ENCODE peak calls at places on chromosomes 11 and 22, in eight cellular contexts. K is Panc1; O is bronchial epithelial cell; R is BE2C; D is ascending aorta; H is breast epithelium; F is CD8-positive, alpha-beta T cell; J is IMR-90. I is an unnamed sample.

GRCh38 chr11:119525855-119526196 is 102.9 kb upstream of the THY1 start:
- DNase-seq in K (no peak), O (no peak), R (no peak), D (no peak), H (no peak), F (no peak), J (no peak), I (no peak)

GRCh38 chr11:72700026-72700610 is 25.9 kb upstream of the PDE2A start:
- DNase-seq in K (no peak), O (peak), R (no peak), D (no peak), H (no peak), F (no peak), J (peak), I (no peak)

GRCh38 chr11:65060913-65061408 is 2.6 kb upstream of the NAALADL1 start:
- DNase-seq in K (no peak), O (peak), R (no peak), D (no peak), H (no peak), F (no peak), J (no peak), I (no peak)

GRCh38 chr11:45022294-45023064 is 71.8 kb upstream of the TP53I11 start:
- DNase-seq in K (no peak), O (peak), R (no peak), D (peak), H (no peak), F (no peak), J (peak), I (no peak)

GRCh38 chr11:8989411-8989810 is 14.4 kb downstream of the NRIP3 start:
- DNase-seq in K (no peak), O (peak), R (no peak), D (no peak), H (no peak), F (no peak), J (peak), I (no peak)

GRCh38 chr11:65298131-65298535 is 16.5 kb upstream of the CDC42EP2 start:
- DNase-seq in K (no peak), O (no peak), R (no peak), D (peak), H (no peak), F (no peak), J (peak), I (no peak)

GRCh38 chr22:30611197-30611596 is 4.2 kb downstream of the TCN2 start:
- DNase-seq in K (no peak), O (peak), R (no peak), D (no peak), H (no peak), F (no peak), J (peak), I (no peak)

GRCh38 chr11:126277322-126277721 is 5.6 kb upstream of the TIRAP start:
- DNase-seq in K (no peak), O (no peak), R (no peak), D (no peak), H (no peak), F (no peak), J (no peak), I (no peak)

GRCh38 chr11:62266558-62266957 is 3.4 kb upstream of the SCGB2A2 start:
- DNase-seq in K (peak), O (peak), R (no peak), D (no peak), H (no peak), F (no peak), J (peak), I (no peak)

GRCh38 chr11:130600616-130601015 is 152.2 kb downstream of the ADAMTS15 start:
- DNase-seq in K (no peak), O (no peak), R (no peak), D (no peak), H (no peak), F (no peak), J (no peak), I (no peak)

DNA sequence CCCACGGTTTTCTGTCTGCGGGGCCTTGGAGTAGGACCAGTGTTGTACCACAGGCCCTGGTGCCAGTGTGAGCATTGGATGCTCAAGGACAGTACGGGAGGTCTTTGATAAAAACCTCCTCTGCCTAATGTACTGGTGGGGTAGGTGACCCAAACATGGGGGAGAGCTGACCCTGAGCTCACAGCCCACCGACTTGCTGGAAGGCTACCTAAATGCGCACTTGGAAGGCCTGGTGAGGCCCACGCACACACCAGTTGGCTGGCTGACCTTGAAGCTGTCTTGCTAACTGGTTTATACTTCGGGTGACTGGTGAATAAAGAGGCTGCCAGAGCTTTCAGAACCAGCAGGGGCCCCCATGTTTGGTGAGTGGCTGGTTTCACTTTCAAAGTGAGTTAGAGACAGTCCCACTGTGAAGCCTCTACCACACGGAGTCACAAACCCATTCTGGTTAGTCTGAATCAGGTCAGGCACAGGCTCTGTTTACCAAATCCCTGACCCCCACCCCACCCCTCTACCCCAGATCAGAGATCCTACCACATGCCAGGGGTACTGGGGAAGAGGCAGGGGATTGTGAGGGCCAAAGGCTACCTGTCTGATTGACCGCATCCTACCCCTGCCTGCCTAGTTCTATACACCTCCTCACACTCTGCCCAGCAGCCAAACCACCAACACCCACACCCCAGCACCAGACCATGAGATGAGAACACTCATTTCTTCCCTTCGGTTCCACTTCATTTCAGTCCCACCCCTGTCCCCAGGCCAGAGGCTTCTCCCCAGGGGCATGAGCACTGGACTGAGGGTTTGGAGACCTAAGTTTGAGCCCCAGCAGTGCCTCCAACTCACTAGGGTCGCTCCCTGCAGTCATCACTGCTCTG is 12.7 kb upstream of the IL2RB start:
- DNase-seq in K (no peak), O (no peak), R (no peak), D (no peak), H (no peak), F (peak), J (no peak), I (no peak)
- TF ChIP-seq CTCF in K (no peak), O (no peak), R (no peak), D (no peak), H (no peak), F (no peak), J (no peak), I (no peak)

GRCh38 chr11:31160504-31161422 is 208.8 kb downstream of the DCDC1 start:
- DNase-seq in K (no peak), O (peak), R (no peak), D (no peak), H (no peak), F (no peak), J (no peak), I (no peak)
- TF ChIP-seq CTCF in K (peak), O (peak), R (peak), D (no peak), H (peak), F (no peak), J (no peak), I (no peak)

GRCh38 chr11:11876458-11876857 is 34.7 kb downstream of the USP47 start:
- DNase-seq in K (no peak), O (peak), R (peak), D (no peak), H (no peak), F (no peak), J (no peak), I (no peak)
- TF ChIP-seq CTCF in K (peak), O (peak), R (peak), D (no peak), H (no peak), F (no peak), J (no peak), I (no peak)

DNA sequence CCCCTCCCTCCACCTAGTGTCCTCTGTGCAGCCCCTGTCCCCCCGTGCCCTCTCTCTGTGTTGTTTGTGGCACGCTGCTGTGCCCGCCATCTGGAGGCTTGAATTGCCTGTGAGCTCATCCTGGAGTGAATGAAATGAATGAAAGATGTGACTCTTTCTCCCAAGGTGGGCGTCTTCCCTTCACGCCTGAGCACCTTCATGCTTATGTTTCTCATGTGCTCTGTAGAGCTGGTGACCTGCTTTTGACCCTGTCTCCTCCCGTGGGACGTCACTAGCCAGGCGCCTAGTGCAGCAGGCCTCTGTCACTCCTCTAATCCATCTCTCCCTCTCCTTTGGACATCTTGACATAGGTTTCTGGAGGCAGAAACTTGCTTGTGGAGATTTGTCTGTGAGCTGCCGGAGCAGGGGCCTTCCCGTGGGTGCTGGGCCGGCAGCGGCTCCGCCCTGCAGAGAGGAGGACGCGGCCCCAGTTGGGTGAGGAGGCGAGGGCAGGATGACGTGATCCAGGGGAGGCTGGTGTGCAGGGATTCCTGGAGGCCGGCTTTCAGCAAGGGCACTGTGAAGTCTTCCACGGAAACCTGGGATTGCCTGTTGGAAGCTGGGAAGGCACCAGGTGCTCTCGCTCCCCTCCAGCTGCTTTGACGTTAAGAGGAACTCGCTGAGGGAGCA is 40.6 kb downstream of the MUC6 start:
- DNase-seq in K (no peak), O (no peak), R (peak), D (no peak), H (no peak), F (no peak), J (no peak), I (no peak)
- TF ChIP-seq CTCF in K (no peak), O (no peak), R (no peak), D (no peak), H (no peak), F (no peak), J (no peak), I (no peak)

GRCh38 chr22:24091551-24092420 is 80.7 kb downstream of the CABIN1 start:
- DNase-seq in K (no peak), O (no peak), R (peak), D (peak), H (no peak), F (no peak), J (no peak), I (no peak)
- TF ChIP-seq CTCF in K (no peak), O (no peak), R (peak), D (no peak), H (no peak), F (no peak), J (no peak), I (no peak)

I was measured in omental fat pad.